ENCODE peak calls at places on chromosome 12, in eight cellular contexts. A, M, X, B, L, Y, I and R are unnamed samples.
A peak's percentile ranks its signal among the peaks of the same experiment; 100 is the strongest.

GRCh38 chr12:45745861-45746277 is 16.4 kb downstream of the ARID2 start:
- DNase-seq in A (no peak), M (no peak), X (no peak), B (no peak), L (peak; percentile 46), Y (no peak), I (peak; percentile 40), R (no peak)

GRCh38 chr12:12870454-12870853 is 20.9 kb upstream of the GPRC5A start:
- DNase-seq in A (no peak), M (no peak), X (no peak), B (no peak), L (peak; percentile 100), Y (no peak), I (no peak), R (no peak)

GRCh38 chr12:108510836-108511235 is 4.2 kb upstream of the FICD start:
- DNase-seq in A (no peak), M (no peak), X (no peak), B (no peak), L (no peak), Y (no peak), I (no peak), R (no peak)

GRCh38 chr12:113257564-113257963 is 36.3 kb downstream of the TPCN1 start:
- DNase-seq in A (no peak), M (no peak), X (no peak), B (no peak), L (no peak), Y (no peak), I (no peak), R (no peak)

GRCh38 chr12:100128509-100128908 is 14.2 kb downstream of the BLTP3B start:
- DNase-seq in A (peak; percentile 32), M (peak; percentile 37), X (no peak), B (peak; percentile 54), L (peak; percentile 41), Y (peak; percentile 31), I (peak; percentile 93), R (no peak)

GRCh38 chr12:75329918-75330826 is at the start of gene CAPS2:
- DNase-seq in A (peak; percentile 72), M (peak; percentile 87), X (peak; percentile 13), B (peak; percentile 62), L (peak; percentile 84), Y (peak; percentile 79), I (peak; percentile 90), R (peak; percentile 89)

GRCh38 chr12:6735448-6736191 is 11.8 kb downstream of the COPS7A start:
- DNase-seq in A (peak; percentile 66), M (peak; percentile 79), X (no peak), B (peak; percentile 72), L (peak; percentile 58), Y (peak; percentile 70), I (peak; percentile 63), R (peak; percentile 72)

GRCh38 chr12:121167232-121167820 is 34.6 kb downstream of the P2RX7 start:
- DNase-seq in A (no peak), M (no peak), X (no peak), B (peak; percentile 28), L (no peak), Y (no peak), I (no peak), R (no peak)

GRCh38 chr12:69119770-69120169 is 119.6 kb upstream of the CPSF6 start:
- DNase-seq in A (no peak), M (no peak), X (no peak), B (no peak), L (no peak), Y (no peak), I (no peak), R (no peak)

GRCh38 chr12:56840922-56841321 is 77.8 kb downstream of the HSD17B6 start:
- DNase-seq in A (no peak), M (peak; percentile 35), X (no peak), B (no peak), L (peak; percentile 18), Y (no peak), I (no peak), R (no peak)

GRCh38 chr12:12890815-12891645 is at the start of gene GPRC5A:
- DNase-seq in A (peak; percentile 96), M (peak; percentile 89), X (no peak), B (peak; percentile 69), L (peak; percentile 98), Y (peak; percentile 94), I (peak; percentile 43), R (peak; percentile 90)

GRCh38 chr12:14460212-14460841 is 94.8 kb downstream of the ATF7IP start:
- DNase-seq in A (no peak), M (no peak), X (no peak), B (no peak), L (no peak), Y (no peak), I (no peak), R (no peak)

GRCh38 chr12:34399631-34400422 is 377.5 kb downstream of the ALG10 start:
- DNase-seq in A (peak; percentile 1), M (peak; percentile 2), X (no peak), B (peak; percentile 2), L (no peak), Y (peak; percentile 9), I (no peak), R (peak; percentile 27)

GRCh38 chr12:94147991-94148840 is at the start of gene PLXNC1:
- DNase-seq in A (peak; percentile 46), M (peak; percentile 40), X (peak; percentile 25), B (no peak), L (peak; percentile 31), Y (peak; percentile 70), I (peak; percentile 54), R (peak; percentile 78)

GRCh38 chr12:59808317-59808910 is 212.6 kb downstream of the SLC16A7 start:
- DNase-seq in A (no peak), M (no peak), X (no peak), B (no peak), L (peak; percentile 41), Y (no peak), I (peak; percentile 34), R (no peak)

DNA sequence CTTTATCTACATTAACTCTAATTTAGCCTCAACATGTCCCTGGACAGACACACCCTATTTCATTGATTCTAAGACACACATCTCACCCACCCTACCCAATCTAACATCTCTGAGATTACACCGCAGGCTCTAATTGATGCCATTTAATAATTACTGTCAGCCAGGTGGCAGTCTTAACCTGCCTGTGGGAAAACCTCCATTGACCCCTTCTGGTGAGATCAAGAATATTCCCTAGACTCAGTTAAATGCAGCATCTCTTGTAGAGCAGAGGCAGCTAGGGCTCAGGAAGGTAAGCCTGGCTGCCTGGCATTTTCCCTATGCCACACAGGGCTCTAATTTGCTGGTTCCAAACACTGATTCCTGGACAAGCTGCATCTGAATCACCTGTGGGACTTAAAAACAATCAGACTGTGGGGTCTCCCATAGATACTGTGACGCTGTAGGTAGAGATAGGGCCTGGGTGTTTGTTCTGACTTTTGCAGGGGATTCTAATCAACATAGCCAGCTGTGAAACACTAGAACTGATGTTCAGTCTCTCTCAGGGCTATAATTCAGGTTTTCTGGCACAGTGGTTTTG is 14.3 kb downstream of the MCRS1 start:
- DNase-seq in A (no peak), M (no peak), X (no peak), B (no peak), L (no peak), Y (no peak), I (peak; percentile 34), R (no peak)
- H3K4me1 ChIP-seq in A (no peaks in the 10 kb centered on the region), M (peaks cover 7% of the 10 kb centered on the region), X (peaks cover 13% of the 10 kb centered on the region), B (peaks cover 22% of the 10 kb centered on the region), L (peaks cover 3% of the 10 kb centered on the region), Y (no peaks in the 10 kb centered on the region), I (no peaks in the 10 kb centered on the region), R (peaks cover 3% of the 10 kb centered on the region)

DNA sequence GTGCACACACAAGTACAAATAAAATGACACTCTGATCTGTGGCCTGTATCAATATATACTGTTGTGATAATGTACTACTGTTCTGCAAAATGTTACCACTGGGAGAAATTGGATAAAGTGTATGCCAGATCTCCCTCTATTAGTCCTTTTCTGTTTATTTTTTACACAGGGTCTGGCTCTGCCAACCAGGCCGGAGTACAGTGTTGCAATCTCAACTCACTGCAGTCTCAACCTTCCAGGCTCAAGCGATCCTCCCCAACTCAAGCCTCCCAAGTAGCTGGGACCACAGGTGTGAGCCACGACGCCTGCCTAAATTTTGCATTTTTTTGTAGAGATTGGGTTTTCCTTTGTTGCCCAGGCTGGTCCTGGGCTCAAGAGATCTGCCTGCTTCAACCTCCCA is 1.9 kb downstream of the NT5DC3 start:
- DNase-seq in A (no peak), M (peak; percentile 31), X (no peak), B (no peak), L (no peak), Y (no peak), I (no peak), R (no peak)
- H3K4me3 ChIP-seq in A (peak overlapping the region; percentile 95), M (no peak overlapping the region), X (peak overlapping the region; percentile 80), B (no peak overlapping the region), L (no peak overlapping the region), Y (no peak overlapping the region), I (no peak overlapping the region), R (no peak overlapping the region)

GRCh38 chr12:9872116-9872515 is 3.0 kb upstream of the CLEC2B start:
- DNase-seq in A (no peak), M (no peak), X (no peak), B (no peak), L (no peak), Y (no peak), I (no peak), R (no peak)

GRCh38 chr12:9869307-9870161 is at the start of gene CLEC2B:
- DNase-seq in A (peak; percentile 36), M (no peak), X (no peak), B (no peak), L (peak; percentile 85), Y (no peak), I (peak; percentile 74), R (peak; percentile 22)

GRCh38 chr12:9868951-9869306 is 225 bp downstream of the CLEC2B start:
- DNase-seq in A (no peak), M (no peak), X (no peak), B (no peak), L (no peak), Y (no peak), I (no peak), R (no peak)

GRCh38 chr12:9870311-9870866 is 1.2 kb upstream of the CLEC2B start:
- DNase-seq in A (no peak), M (no peak), X (no peak), B (no peak), L (no peak), Y (no peak), I (peak; percentile 37), R (no peak)

DNA sequence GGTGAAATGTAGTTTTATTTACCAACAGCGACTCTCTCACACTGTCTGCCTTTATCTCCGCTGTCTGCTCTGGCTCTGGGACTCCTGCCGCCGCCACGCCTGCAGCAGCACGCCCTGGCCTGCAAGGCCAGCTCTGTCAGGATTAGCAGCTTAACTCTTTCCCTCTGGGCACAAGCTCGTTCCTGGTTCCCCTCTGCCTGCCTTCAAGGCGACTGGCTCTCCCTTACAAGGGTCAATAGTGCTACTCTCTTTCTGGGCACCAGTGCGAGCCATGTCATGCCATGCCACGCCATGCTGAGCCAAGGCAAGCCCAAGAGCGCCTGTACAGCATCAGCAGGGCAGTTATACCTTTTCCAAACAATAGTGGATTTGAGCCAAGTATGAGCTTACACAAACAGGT is 3.6 kb upstream of the CLEC2B start:
- DNase-seq in A (no peak), M (no peak), X (no peak), B (no peak), L (no peak), Y (no peak), I (no peak), R (no peak)
- H3K4me1 ChIP-seq in A (no peaks in the 10 kb centered on the region), M (peaks cover 4% of the 10 kb centered on the region), X (peaks cover 10% of the 10 kb centered on the region), B (peaks cover 12% of the 10 kb centered on the region), L (peaks cover 4% of the 10 kb centered on the region), Y (no peaks in the 10 kb centered on the region), I (peaks cover 4% of the 10 kb centered on the region), R (no peaks in the 10 kb centered on the region)

DNA sequence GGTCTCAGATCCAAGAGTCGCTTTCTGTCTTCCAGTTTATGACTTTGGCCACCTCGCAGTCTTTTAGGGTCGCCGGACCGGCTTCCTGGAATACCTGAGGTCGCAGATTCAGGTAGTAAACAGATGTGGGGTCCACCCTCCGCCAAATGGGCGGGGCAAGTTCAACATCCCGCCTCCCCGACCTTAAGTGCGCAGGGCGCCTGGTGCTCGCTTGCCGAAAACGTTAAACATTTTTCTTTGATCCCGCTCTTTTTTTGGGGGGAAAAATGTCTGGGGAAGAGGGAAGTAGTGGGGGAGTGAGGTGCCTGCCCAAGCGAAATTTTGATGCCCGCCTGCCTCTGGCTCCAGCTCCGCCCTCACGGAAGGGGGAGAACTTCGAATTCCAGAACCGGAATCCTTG is 73.9 kb upstream of the TBX5 start:
- DNase-seq in A (no peak), M (no peak), X (no peak), B (no peak), L (no peak), Y (no peak), I (no peak), R (no peak)
- H3K4me3 ChIP-seq in A (no peak overlapping the region), M (no peak overlapping the region), X (peak overlapping the region; percentile 58), B (no peak overlapping the region), L (peak overlapping the region; percentile 85), Y (no peak overlapping the region), I (peak overlapping the region; percentile 34), R (no peak overlapping the region)